ENCODE peak calls at places on chromosomes 6 and 20, in four cellular contexts. G is coronary artery, E is SJSA1, T is dorsolateral prefrontal cortex. Q is an unnamed sample.
A peak's percentile ranks its signal among the peaks of the same experiment; 100 is the strongest.

GRCh38 chr20:59603176-59603575 is 1.2 kb upstream of the PHACTR3 start:
- DNase-seq in G (no peak), E (no peak), T (no peak), Q (no peak)

GRCh38 chr6:11324453-11325023 is 92.1 kb upstream of the NEDD9 start:
- DNase-seq in G (no peak), E (no peak), T (no peak), Q (no peak)

GRCh38 chr20:32181606-32182005 is 25.9 kb downstream of the PLAGL2 start:
- DNase-seq in G (no peak), E (no peak), T (no peak), Q (no peak)

GRCh38 chr6:108113557-108114519 is 39.3 kb upstream of the OSTM1 start:
- DNase-seq in G (no peak), E (peak; percentile 68), T (no peak), Q (no peak)

GRCh38 chr6:159512104-159512503 is 180.9 kb downstream of the SOD2 start:
- DNase-seq in G (no peak), E (no peak), T (no peak), Q (no peak)

GRCh38 chr6:40039042-40039441 is 104.8 kb upstream of the MOCS1 start:
- DNase-seq in G (peak; percentile 47), E (no peak), T (no peak), Q (no peak)

GRCh38 chr6:20905377-20905776 is 371.1 kb downstream of the CDKAL1 start:
- DNase-seq in G (no peak), E (no peak), T (no peak), Q (no peak)

GRCh38 chr20:62236674-62236996 is 1.7 kb upstream of the OSBPL2 start:
- DNase-seq in G (no peak), E (no peak), T (no peak), Q (peak; percentile 15)

GRCh38 chr6:139768196-139768595 is 393.7 kb upstream of the CITED2 start:
- DNase-seq in G (no peak), E (no peak), T (no peak), Q (no peak)

GRCh38 chr6:69846312-69846711 is 20.0 kb upstream of the COL19A1 start:
- DNase-seq in G (no peak), E (no peak), T (no peak), Q (no peak)

GRCh38 chr6:20126789-20127653 is 85.2 kb downstream of the MBOAT1 start:
- DNase-seq in G (no peak), E (peak; percentile 54), T (peak; percentile 66), Q (peak; percentile 35)

GRCh38 chr6:159184559-159184958 is 15.4 kb downstream of the FNDC1 start:
- DNase-seq in G (no peak), E (peak; percentile 96), T (no peak), Q (no peak)

GRCh38 chr6:113344969-113345368 is 512.2 kb upstream of the MARCKS start:
- DNase-seq in G (no peak), E (no peak), T (no peak), Q (no peak)

GRCh38 chr20:45064812-45065211 is 36.1 kb downstream of the KCNS1 start:
- DNase-seq in G (no peak), E (no peak), T (no peak), Q (no peak)

GRCh38 chr20:19992996-19993908 is 23.9 kb upstream of the NAA20 start:
- DNase-seq in G (no peak), E (peak; percentile 98), T (no peak), Q (no peak)

GRCh38 chr6:166862287-166862977 is 93.9 kb downstream of the RNASET2 start:
- DNase-seq in G (no peak), E (no peak), T (peak; percentile 65), Q (peak; percentile 84)

GRCh38 chr6:168686339-168686738 is 245.4 kb downstream of the SMOC2 start:
- DNase-seq in G (peak; percentile 38), E (no peak), T (no peak), Q (no peak)

GRCh38 chr6:127879685-127880084 is 21.2 kb downstream of the THEMIS start:
- DNase-seq in G (no peak), E (no peak), T (peak; percentile 46), Q (no peak)

GRCh38 chr6:120354452-120355098 is 979.7 kb downstream of the TBC1D32 start:
- DNase-seq in G (no peak), E (no peak), T (no peak), Q (no peak)

GRCh38 chr20:44952731-44953130 is 7.5 kb downstream of the TOMM34 start:
- DNase-seq in G (no peak), E (no peak), T (no peak), Q (no peak)

GRCh38 chr20:39042279-39043150 is 80.4 kb downstream of the DHX35 start:
- DNase-seq in G (no peak), E (no peak), T (no peak), Q (no peak)

GRCh38 chr6:43628392-43629103 is 516 bp downstream of the GTPBP2 start:
- DNase-seq in G (peak; percentile 81), E (peak; percentile 76), T (no peak), Q (peak; percentile 38)

GRCh38 chr6:22882581-22882980 is 313.2 kb downstream of the HDGFL1 start:
- DNase-seq in G (no peak), E (no peak), T (no peak), Q (no peak)

GRCh38 chr6:22884441-22884840 is 315.1 kb downstream of the HDGFL1 start:
- DNase-seq in G (no peak), E (no peak), T (no peak), Q (no peak)

GRCh38 chr6:22880686-22881433 is 311.5 kb downstream of the HDGFL1 start:
- DNase-seq in G (no peak), E (peak; percentile 92), T (no peak), Q (no peak)

GRCh38 chr6:22886881-22887581 is 317.7 kb downstream of the HDGFL1 start:
- DNase-seq in G (no peak), E (no peak), T (no peak), Q (no peak)

DNA sequence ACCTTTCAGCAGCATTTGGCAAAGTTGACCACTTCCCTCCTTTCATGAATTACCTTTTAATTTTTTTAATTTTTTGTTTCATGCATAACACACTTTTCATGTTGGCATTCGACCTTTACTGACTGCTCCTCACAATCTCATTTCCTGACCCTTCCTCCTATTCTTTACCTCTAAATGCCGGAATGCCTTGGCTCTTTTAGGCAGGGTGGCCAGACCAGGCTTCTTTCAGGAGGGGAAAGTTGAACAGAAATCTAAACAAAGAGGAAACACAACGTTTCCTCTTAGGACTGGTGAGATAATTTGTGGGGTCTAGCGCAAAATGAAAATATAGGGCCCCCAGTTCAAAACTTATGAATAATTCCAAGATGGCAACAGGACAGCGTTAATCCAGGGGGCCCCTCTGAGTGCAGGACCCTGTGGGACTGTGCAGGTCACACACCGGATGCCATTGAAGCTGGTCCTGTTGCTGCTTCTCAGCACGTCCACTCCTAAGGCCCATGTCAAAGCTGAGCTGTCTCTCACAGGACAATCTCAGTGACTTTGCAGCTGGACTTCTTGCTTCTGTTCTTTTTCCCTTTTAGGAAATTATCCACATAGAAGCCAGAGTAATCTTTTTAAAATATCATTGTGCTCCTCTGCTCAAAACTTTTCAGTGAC is 313.8 kb downstream of the HDGFL1 start:
- DNase-seq in G (no peak), E (no peak), T (no peak), Q (no peak)
- H3K27ac ChIP-seq in G (no peak overlapping the region), E (no peak overlapping the region), T (no peak overlapping the region), Q (no peak overlapping the region)

GRCh38 chr20:4067600-4068261 is 52.4 kb upstream of the RNF24 start:
- DNase-seq in G (peak; percentile 63), E (no peak), T (no peak), Q (no peak)

GRCh38 chr20:4070323-4071176 is 55.2 kb upstream of the RNF24 start:
- DNase-seq in G (no peak), E (no peak), T (no peak), Q (no peak)

GRCh38 chr20:4071177-4071723 is 55.9 kb upstream of the RNF24 start:
- DNase-seq in G (no peak), E (no peak), T (no peak), Q (no peak)

GRCh38 chr20:4068708-4069107 is 53.4 kb upstream of the RNF24 start:
- DNase-seq in G (peak; percentile 68), E (no peak), T (no peak), Q (no peak)

GRCh38 chr20:4069741-4070140 is 54.4 kb upstream of the RNF24 start:
- DNase-seq in G (no peak), E (no peak), T (no peak), Q (no peak)
- H3K27ac ChIP-seq in G (peak overlapping the region; percentile 79), E (no peak overlapping the region), T (peak overlapping the region; percentile 85), Q (no peak overlapping the region)

GRCh38 chr20:41177636-41178035 is 40.3 kb downstream of the PLCG1 start:
- DNase-seq in G (peak; percentile 92), E (peak; percentile 82), T (peak; percentile 54), Q (no peak)
- H3K27ac ChIP-seq in G (peak overlapping the region; percentile 93), E (peak overlapping the region; percentile 80), T (peak overlapping the region; percentile 90), Q (peak overlapping the region; percentile 88)

DNA sequence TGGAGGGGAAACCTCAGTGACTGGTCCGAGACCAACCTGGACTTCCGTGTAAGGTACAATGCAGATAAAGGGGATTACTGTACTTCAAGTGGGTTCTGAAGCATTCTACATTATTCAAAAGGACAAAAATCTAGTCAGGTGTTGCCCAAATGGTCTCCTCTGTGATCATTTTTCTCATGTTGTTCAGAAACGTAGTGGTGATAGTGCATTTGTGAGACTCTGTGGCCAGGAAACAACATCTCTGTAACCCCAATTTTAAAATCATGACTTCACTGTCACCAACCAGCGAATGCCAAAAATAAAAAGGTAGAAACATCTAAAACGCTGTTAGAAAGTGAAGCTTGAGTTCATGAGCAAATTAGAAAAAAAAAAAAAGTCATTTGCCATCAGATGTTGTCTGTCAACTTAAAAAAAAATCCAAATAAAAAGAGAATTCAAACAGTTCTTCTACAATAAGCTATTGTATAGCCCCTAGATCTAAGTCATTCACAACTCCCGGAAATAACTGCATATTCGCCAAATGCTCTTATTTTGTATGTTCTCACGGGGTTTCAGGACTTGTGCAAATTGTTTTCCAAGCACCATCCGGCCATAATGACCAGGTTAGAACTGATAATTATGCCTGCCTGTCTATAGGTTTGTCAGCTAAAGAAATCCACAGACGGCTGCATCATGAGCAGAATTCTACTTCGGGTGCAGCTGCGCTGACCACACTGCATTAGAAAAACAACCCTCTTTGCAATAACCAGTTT is 87.9 kb downstream of the HIVEP2 start:
- DNase-seq in G (no peak), E (no peak), T (no peak), Q (no peak)
- H3K27ac ChIP-seq in G (no peak overlapping the region), E (no peak overlapping the region), T (peak overlapping the region; percentile 71), Q (peak overlapping the region; percentile 46)

DNA sequence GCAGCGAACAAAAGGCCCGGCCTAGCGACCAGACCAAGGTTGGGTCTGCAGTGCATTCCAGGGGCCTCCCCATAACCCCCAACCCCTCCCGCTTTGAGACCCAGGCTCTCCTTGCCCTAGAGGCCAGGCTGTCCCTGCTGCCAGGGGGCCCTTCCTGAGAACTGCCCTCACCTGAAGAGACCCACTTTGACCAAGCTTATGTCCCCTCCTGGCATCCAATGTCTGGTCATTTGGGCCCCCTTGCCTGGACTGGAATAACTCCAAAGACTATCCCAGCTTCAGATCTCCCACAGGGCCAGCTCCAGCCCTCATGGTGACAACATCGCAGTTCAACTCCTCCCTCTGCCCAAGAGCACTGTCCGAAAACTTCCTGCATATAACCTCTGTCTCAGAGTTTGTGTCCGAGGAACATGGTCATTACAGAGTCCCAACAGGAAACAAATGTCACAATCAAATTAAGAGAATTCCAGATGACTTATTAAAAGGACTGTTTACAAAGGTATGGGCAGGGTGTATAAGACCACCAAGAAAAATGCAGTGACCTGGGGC is 125.0 kb downstream of the BANF2 start:
- DNase-seq in G (no peak), E (no peak), T (no peak), Q (no peak)
- H3K27ac ChIP-seq in G (no peak overlapping the region), E (no peak overlapping the region), T (no peak overlapping the region), Q (no peak overlapping the region)